ENCODE peak calls at places on chromosome 15, in eight cellular contexts. L, A, H, S, I, K, R and O are unnamed samples. For H3K9me3, the result is how much of the 10 kb centered on the place peaks cover.

GRCh38 chr15:68991723-68992122 is 22.8 kb upstream of the NOX5 start:
- DNase-seq in L (no peak), A (no peak), H (no peak), S (no peak), I (no peak), K (no peak), R (peak), O (no peak)

GRCh38 chr15:41494190-41494921 is 682 bp downstream of the ITPKA start:
- DNase-seq in L (peak), A (no peak), H (no peak), S (peak), I (no peak), K (peak), R (no peak), O (no peak)

GRCh38 chr15:31020542-31020941 is 29.1 kb upstream of the MTMR10 start:
- DNase-seq in L (no peak), A (no peak), H (peak), S (no peak), I (no peak), K (no peak), R (no peak), O (no peak)

GRCh38 chr15:51022206-51022605 is 72.5 kb downstream of the TNFAIP8L3 start:
- DNase-seq in L (no peak), A (no peak), H (no peak), S (no peak), I (no peak), K (no peak), R (no peak), O (no peak)

GRCh38 chr15:57423599-57424140 is 47.4 kb downstream of the CGNL1 start:
- DNase-seq in L (no peak), A (peak), H (no peak), S (no peak), I (no peak), K (no peak), R (no peak), O (no peak)

GRCh38 chr15:55969582-55969981 is 23.8 kb downstream of the NEDD4 start:
- DNase-seq in L (no peak), A (no peak), H (no peak), S (no peak), I (no peak), K (no peak), R (no peak), O (no peak)

GRCh38 chr15:42679285-42680141 is 57.4 kb downstream of the CDAN1 start:
- DNase-seq in L (no peak), A (no peak), H (no peak), S (no peak), I (no peak), K (no peak), R (no peak), O (no peak)

GRCh38 chr15:70523634-70524033 is 239.7 kb downstream of the UACA start:
- DNase-seq in L (peak), A (no peak), H (no peak), S (no peak), I (no peak), K (no peak), R (no peak), O (no peak)

GRCh38 chr15:94064676-94065313 is 166.6 kb upstream of the MCTP2 start:
- DNase-seq in L (no peak), A (no peak), H (no peak), S (no peak), I (no peak), K (no peak), R (no peak), O (no peak)

GRCh38 chr15:38512901-38513300 is 51.7 kb downstream of the RASGRP1 start:
- DNase-seq in L (no peak), A (no peak), H (no peak), S (no peak), I (no peak), K (no peak), R (no peak), O (no peak)

GRCh38 chr15:70556804-70557203 is 206.6 kb downstream of the UACA start:
- DNase-seq in L (no peak), A (no peak), H (no peak), S (no peak), I (no peak), K (no peak), R (no peak), O (no peak)

GRCh38 chr15:66854012-66854965 is 152.3 kb downstream of the SMAD6 start:
- DNase-seq in L (no peak), A (peak), H (no peak), S (peak), I (no peak), K (no peak), R (no peak), O (no peak)

GRCh38 chr15:84681822-84682221 is 23.8 kb upstream of the NMB start:
- DNase-seq in L (no peak), A (no peak), H (peak), S (no peak), I (no peak), K (no peak), R (no peak), O (no peak)

DNA sequence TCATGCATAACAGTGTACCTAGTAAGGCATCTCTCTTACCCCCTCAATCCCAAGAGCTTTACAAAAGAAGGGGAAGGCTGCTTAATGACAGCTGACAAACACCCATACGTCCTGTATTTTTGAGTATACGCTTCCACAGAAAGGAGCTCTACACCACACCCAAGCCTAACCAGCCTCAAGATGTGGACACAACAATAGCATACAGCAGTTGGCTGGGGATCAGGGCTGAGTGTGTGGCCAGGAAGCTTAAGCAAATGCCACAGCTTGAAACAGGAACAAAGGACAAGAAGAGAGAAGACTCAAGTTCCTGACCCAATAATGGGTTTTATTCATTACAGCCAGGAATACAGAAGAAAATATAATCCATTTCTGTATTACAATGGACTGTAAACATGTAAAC is 6.9 kb downstream of the HEXA start:
- DNase-seq in L (no peak), A (no peak), H (no peak), S (peak), I (no peak), K (no peak), R (peak), O (no peak)
- TF ChIP-seq POLR2AphosphoS5 in L (no peak), A (no peak), H (no peak), S (no peak), I (no peak), K (no peak), R (peak), O (no peak)

GRCh38 chr15:81349271-81349670 is 24.7 kb downstream of the TMC3 start:
- DNase-seq in L (no peak), A (peak), H (no peak), S (no peak), I (no peak), K (no peak), R (no peak), O (no peak)
- H3K9me3 ChIP-seq in L (under half), A (under half), H (under half), S (under half), I (under half), K (under half), R (under half), O (under half)

DNA sequence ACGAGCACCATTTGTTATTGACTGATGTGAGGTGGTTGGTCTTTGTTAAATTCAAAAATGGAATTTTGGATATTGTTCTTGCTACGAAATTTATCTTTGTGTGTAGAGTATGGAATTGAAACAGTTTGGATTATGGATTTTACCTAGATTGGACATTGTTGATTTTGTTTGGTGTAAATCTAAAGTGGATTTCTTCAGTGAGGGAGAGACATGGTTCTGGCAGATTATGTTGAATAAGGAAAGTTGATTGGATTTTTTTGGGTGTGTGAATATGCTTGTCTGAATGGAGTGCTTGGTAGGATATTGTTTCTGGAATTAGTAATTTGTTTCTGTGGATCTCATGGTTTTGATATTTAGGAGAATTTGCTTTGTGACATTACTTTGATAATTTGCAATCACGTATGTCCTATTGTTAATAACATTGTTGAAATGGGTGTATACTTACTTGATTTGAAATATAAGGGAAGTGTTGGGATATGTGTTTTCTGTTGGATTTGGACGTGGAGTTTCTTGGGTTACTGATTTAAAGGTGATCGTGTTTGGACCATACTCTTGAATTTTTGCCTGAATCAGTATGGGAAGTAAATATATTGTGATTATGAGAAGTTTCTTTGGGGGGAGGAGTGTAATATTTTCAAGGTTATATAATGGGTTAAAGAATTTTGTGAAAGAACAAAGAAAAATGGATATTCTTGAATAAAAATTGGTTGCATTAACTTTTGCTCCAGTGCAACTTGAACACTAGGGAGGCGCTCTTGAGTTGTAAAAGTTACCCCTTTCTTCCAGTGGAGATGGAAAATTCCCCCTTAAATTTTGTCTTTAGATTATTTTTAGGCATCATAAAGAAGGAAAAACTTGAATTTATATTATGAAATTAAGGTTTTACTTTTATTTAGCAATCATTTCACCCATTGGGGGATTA is 875 bp upstream of the CHD2 start:
- DNase-seq in L (no peak), A (no peak), H (no peak), S (no peak), I (no peak), K (no peak), R (peak), O (no peak)
- H3K27ac ChIP-seq in L (peak), A (peak), H (peak), S (peak), I (peak), K (peak), R (peak), O (peak)

GRCh38 chr15:33158359-33158758 is 36.2 kb downstream of the FMN1 start:
- DNase-seq in L (no peak), A (no peak), H (no peak), S (no peak), I (no peak), K (no peak), R (no peak), O (no peak)

GRCh38 chr15:33157636-33158035 is 36.9 kb downstream of the FMN1 start:
- DNase-seq in L (no peak), A (no peak), H (no peak), S (no peak), I (no peak), K (no peak), R (no peak), O (no peak)

GRCh38 chr15:33161209-33161608 is 33.3 kb downstream of the FMN1 start:
- DNase-seq in L (no peak), A (no peak), H (no peak), S (no peak), I (no peak), K (no peak), R (no peak), O (no peak)

GRCh38 chr15:33160054-33160453 is 34.5 kb downstream of the FMN1 start:
- DNase-seq in L (no peak), A (no peak), H (no peak), S (no peak), I (no peak), K (no peak), R (no peak), O (no peak)

GRCh38 chr15:33160581-33161165 is 33.8 kb downstream of the FMN1 start:
- DNase-seq in L (no peak), A (no peak), H (no peak), S (no peak), I (no peak), K (no peak), R (no peak), O (no peak)
- TF ChIP-seq POLR2AphosphoS5 in L (no peak), A (no peak), H (no peak), S (peak), I (no peak), K (no peak), R (no peak), O (no peak)

GRCh38 chr15:22265056-22265945 is 185.0 kb downstream of the OR4M2 start:
- DNase-seq in L (peak), A (no peak), H (no peak), S (no peak), I (no peak), K (no peak), R (no peak), O (no peak)
- H3K9me3 ChIP-seq in L (under half), A (under half), H (under half), S (under half), I (under half), K (under half), R (under half), O (under half)

DNA sequence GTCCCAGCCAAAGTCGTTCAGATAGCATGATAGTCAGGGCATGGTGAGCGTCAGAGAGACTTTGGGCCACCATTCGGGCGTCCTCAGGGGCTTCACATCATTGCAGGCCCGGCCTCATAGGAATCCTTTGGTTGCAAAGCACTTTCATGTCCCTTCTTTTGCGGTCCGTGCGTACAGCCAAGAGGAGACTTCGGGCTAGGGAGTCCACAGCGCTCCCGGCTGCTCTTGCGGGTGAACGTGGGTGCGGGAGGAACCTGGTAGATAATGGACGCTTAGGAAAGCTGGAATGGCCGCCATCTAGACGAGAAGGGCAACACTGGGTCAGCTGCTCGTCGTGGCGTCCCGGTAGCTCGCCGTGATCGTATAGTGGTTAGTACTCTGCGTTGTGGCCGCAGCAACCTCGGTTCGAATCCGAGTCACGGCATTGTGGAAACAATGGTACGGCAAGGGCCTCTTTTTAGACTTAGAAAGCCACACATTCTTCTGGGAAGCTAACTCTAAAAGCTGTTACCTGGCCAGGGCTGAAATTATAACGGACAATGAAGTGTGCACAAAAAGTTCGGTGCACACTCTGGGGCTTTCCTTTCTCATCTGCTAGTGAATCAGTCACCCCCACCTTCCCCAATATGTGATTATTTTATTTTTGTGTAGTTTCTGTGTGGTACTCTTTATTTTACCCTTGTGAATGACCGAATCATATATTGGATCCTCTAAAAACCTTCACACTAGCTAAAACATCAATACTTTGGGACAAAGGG is 13.2 kb upstream of the SHF start:
- DNase-seq in L (peak), A (peak), H (peak), S (peak), I (peak), K (peak), R (peak), O (no peak)
- H3K27ac ChIP-seq in L (peak), A (peak), H (peak), S (peak), I (peak), K (peak), R (peak), O (peak)

GRCh38 chr15:26261966-26262365 is 398.8 kb upstream of the ATP10A start:
- DNase-seq in L (no peak), A (no peak), H (no peak), S (no peak), I (no peak), K (no peak), R (no peak), O (no peak)
- TF ChIP-seq POLR2AphosphoS5 in L (no peak), A (no peak), H (no peak), S (no peak), I (no peak), K (no peak), R (no peak), O (no peak)